ENCODE peak calls at places on chromosomes 12 and 14, in seven cellular contexts. O is osteoblast; H is neural progenitor cell; T is pancreas; C is GM12878; V is stomach; B is CD8-positive, alpha-beta T cell. E is an unnamed sample. For H3K4me1, the result is how much of the 10 kb centered on the place peaks cover.

GRCh38 chr14:39366460-39367386 is 65.5 kb downstream of the FBXO33 start:
- DNase-seq in O (no peak), H (peak), T (no peak), C (no peak), V (no peak), B (no peak), E (no peak)

GRCh38 chr12:55720894-55721444 is 776 bp downstream of the RDH5 start:
- DNase-seq in O (peak), H (peak), T (peak), C (no peak), V (peak), B (no peak), E (peak)

GRCh38 chr14:101228949-101229541 is 325.5 kb upstream of the RTL1 start:
- DNase-seq in O (peak), H (no peak), T (peak), C (no peak), V (no peak), B (no peak), E (no peak)

GRCh38 chr14:56998728-56999127 is 188.4 kb upstream of the OTX2 start:
- DNase-seq in O (no peak), H (peak), T (no peak), C (no peak), V (no peak), B (no peak), E (no peak)

GRCh38 chr12:108634225-108634795 is 616 bp upstream of the SELPLG start:
- DNase-seq in O (no peak), H (no peak), T (peak), C (no peak), V (peak), B (peak), E (no peak)

GRCh38 chr12:30826276-30826675 is 71.5 kb upstream of the CAPRIN2 start:
- DNase-seq in O (no peak), H (no peak), T (no peak), C (no peak), V (no peak), B (no peak), E (no peak)

GRCh38 chr14:92356677-92357076 is 33.7 kb downstream of the SLC24A4 start:
- DNase-seq in O (no peak), H (no peak), T (no peak), C (no peak), V (no peak), B (no peak), E (no peak)

GRCh38 chr12:69509308-69509736 is 39.1 kb downstream of the FRS2 start:
- DNase-seq in O (no peak), H (peak), T (no peak), C (no peak), V (no peak), B (no peak), E (no peak)

GRCh38 chr12:11862794-11863193 is 207.9 kb upstream of the BCL2L14 start:
- DNase-seq in O (no peak), H (no peak), T (no peak), C (no peak), V (no peak), B (no peak), E (peak)

GRCh38 chr12:108838194-108839010 is 19.0 kb downstream of the SSH1 start:
- DNase-seq in O (peak), H (no peak), T (no peak), C (peak), V (peak), B (peak), E (peak)

GRCh38 chr12:20268121-20268732 is 100.1 kb upstream of the PDE3A start:
- DNase-seq in O (no peak), H (no peak), T (no peak), C (no peak), V (no peak), B (no peak), E (no peak)

GRCh38 chr14:25406818-25407217 is 356.9 kb upstream of the STXBP6 start:
- DNase-seq in O (no peak), H (peak), T (no peak), C (no peak), V (no peak), B (no peak), E (no peak)

GRCh38 chr12:121334513-121335343 is 17.5 kb downstream of the ANAPC5 start:
- DNase-seq in O (peak), H (peak), T (no peak), C (peak), V (no peak), B (no peak), E (no peak)

GRCh38 chr12:130992979-130993538 is 39.4 kb downstream of the ADGRD1 start:
- DNase-seq in O (no peak), H (no peak), T (no peak), C (no peak), V (no peak), B (no peak), E (no peak)

GRCh38 chr12:53495903-53496751 is 3.1 kb downstream of the MAP3K12 start:
- DNase-seq in O (peak), H (peak), T (peak), C (peak), V (no peak), B (no peak), E (peak)

GRCh38 chr12:79422060-79422812 is 268.5 kb downstream of the PAWR start:
- DNase-seq in O (no peak), H (no peak), T (no peak), C (no peak), V (no peak), B (no peak), E (no peak)

GRCh38 chr12:95837240-95838038 is 21.3 kb upstream of the SNRPF start:
- DNase-seq in O (no peak), H (no peak), T (no peak), C (no peak), V (no peak), B (no peak), E (no peak)

GRCh38 chr14:71529855-71530254 is 402.4 kb upstream of the RGS6 start:
- DNase-seq in O (peak), H (no peak), T (no peak), C (no peak), V (no peak), B (no peak), E (peak)

GRCh38 chr14:96711559-96712267 is 85.5 kb upstream of the VRK1 start:
- DNase-seq in O (no peak), H (no peak), T (no peak), C (no peak), V (no peak), B (no peak), E (no peak)

GRCh38 chr14:69896972-69897371 is 17.8 kb downstream of the SMOC1 start:
- DNase-seq in O (no peak), H (no peak), T (no peak), C (no peak), V (no peak), B (no peak), E (no peak)

GRCh38 chr12:82019533-82019932 is 260.4 kb upstream of the PPFIA2 start:
- DNase-seq in O (no peak), H (peak), T (no peak), C (no peak), V (no peak), B (no peak), E (no peak)

GRCh38 chr14:61462566-61463195 is 141.3 kb downstream of the PRKCH start:
- DNase-seq in O (no peak), H (no peak), T (no peak), C (no peak), V (no peak), B (no peak), E (no peak)

GRCh38 chr14:93269341-93270068 is 62.4 kb downstream of the UBR7 start:
- DNase-seq in O (peak), H (peak), T (no peak), C (no peak), V (no peak), B (no peak), E (no peak)

GRCh38 chr14:105091335-105092123 is 26.3 kb upstream of the GPR132 start:
- DNase-seq in O (peak), H (no peak), T (peak), C (no peak), V (peak), B (no peak), E (peak)

GRCh38 chr12:115160290-115161108 is 476.5 kb upstream of the TBX3 start:
- DNase-seq in O (no peak), H (no peak), T (no peak), C (no peak), V (no peak), B (no peak), E (no peak)

GRCh38 chr12:214005-214736 is at the start of gene SLC6A12:
- DNase-seq in O (peak), H (peak), T (no peak), C (no peak), V (no peak), B (no peak), E (no peak)

GRCh38 chr14:50001146-50001998 is 108.5 kb downstream of the ARF6 start:
- DNase-seq in O (peak), H (no peak), T (peak), C (no peak), V (peak), B (peak), E (peak)
- H3K4me1 ChIP-seq in O (under half), H (under half), T (under half), C (under half), V (half or more), B (half or more), E (under half)

GRCh38 chr14:35347323-35348043 is 55.3 kb downstream of the PSMA6 start:
- DNase-seq in O (no peak), H (peak), T (peak), C (no peak), V (no peak), B (no peak), E (no peak)
- TF ChIP-seq CTCF in O (no peak), H (no peak), T (no peak), C (no peak), V (no peak), B (no peak), E (no peak)

DNA sequence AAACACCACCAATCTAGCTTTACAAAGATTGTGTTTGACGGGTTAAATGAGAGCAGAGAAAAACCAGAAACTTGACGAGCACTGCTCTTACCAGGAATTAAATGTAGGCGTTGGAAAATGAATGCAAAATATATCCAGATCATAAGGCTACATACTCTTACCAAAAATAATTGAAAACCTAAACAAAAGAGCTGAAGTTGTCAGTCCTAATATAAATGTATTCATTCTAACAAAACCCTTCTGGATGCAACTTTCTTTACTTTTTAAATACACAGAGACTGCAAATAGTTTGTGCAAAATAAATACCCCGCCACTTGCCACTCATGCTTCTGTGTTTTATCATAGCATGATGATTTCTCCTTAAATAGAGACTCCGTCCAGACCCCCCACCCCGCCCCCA is 32.7 kb downstream of the RAD9B start:
- DNase-seq in O (no peak), H (no peak), T (no peak), C (no peak), V (no peak), B (no peak), E (no peak)
- H3K4me1 ChIP-seq in O (under half), H (under half), T (under half), C (half or more), V (under half), B (under half), E (under half)

GRCh38 chr14:31749275-31749674 is 188.1 kb downstream of the NUBPL start:
- DNase-seq in O (no peak), H (no peak), T (no peak), C (no peak), V (no peak), B (no peak), E (no peak)

GRCh38 chr14:31746326-31746725 is 185.1 kb downstream of the NUBPL start:
- DNase-seq in O (no peak), H (no peak), T (no peak), C (no peak), V (no peak), B (no peak), E (no peak)

GRCh38 chr14:31740688-31741087 is 179.5 kb downstream of the NUBPL start:
- DNase-seq in O (no peak), H (no peak), T (no peak), C (no peak), V (no peak), B (no peak), E (no peak)

GRCh38 chr14:31745741-31746140 is 184.5 kb downstream of the NUBPL start:
- DNase-seq in O (no peak), H (no peak), T (no peak), C (no peak), V (no peak), B (no peak), E (no peak)
- TF ChIP-seq CTCF in O (no peak), H (no peak), T (no peak), C (no peak), V (no peak), B (no peak), E (no peak)

GRCh38 chr12:101745481-101745880 is 6.2 kb upstream of the SYCP3 start:
- DNase-seq in O (no peak), H (no peak), T (no peak), C (no peak), V (no peak), B (no peak), E (no peak)
- H3K4me1 ChIP-seq in O (under half), H (under half), T (under half), C (under half), V (under half), B (under half), E (under half)

GRCh38 chr12:116698554-116698953 is 39.3 kb downstream of the SPRING1 start:
- DNase-seq in O (no peak), H (no peak), T (no peak), C (no peak), V (no peak), B (no peak), E (no peak)

GRCh38 chr12:116698131-116698495 is 39.8 kb downstream of the SPRING1 start:
- DNase-seq in O (no peak), H (no peak), T (no peak), C (no peak), V (no peak), B (no peak), E (no peak)

GRCh38 chr12:116700066-116700465 is 37.8 kb downstream of the SPRING1 start:
- DNase-seq in O (no peak), H (no peak), T (no peak), C (no peak), V (no peak), B (no peak), E (no peak)

GRCh38 chr12:116695464-116695725 is 42.5 kb downstream of the SPRING1 start:
- DNase-seq in O (no peak), H (no peak), T (no peak), C (no peak), V (no peak), B (no peak), E (no peak)

DNA sequence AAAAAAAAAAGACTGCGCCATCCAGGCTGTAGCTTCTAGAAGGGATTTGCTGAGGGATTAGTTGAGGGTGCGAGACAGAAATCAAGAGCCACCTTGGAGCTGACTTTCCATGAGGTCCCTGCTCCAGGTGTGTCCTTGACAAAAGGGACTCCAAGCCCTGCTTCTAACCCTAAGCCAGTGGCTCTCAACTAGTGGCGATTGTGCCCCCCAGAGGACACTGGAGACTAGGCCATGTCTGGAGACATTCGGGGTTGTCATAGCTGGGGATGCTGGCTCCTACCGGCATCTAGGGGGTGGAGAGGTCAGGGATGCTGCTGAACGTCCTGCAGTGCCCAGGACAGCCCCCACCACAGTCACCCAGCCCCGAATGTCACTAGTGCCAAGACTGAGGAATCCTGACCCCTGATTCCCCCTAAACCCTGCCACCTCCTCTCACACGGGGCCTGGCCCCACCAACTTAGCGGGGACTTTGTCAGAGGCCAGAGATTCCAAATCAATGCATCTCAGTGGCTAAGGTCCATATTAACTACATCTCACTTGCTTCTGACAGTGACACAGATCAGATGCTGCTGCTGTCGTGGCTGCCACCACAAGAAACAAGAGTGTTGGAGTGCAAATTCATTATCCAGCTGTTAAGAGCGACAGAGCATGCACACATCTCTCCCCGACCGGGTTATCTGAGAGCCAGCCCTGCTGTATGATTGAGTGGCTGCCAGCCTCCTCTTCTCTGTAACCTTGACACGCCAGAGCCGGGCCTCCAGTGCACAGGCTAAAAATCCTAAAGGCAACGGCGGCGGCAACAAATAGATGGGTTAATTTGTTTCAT is 40.4 kb downstream of the SPRING1 start:
- DNase-seq in O (no peak), H (peak), T (peak), C (no peak), V (peak), B (no peak), E (no peak)
- TF ChIP-seq CTCF in O (peak), H (peak), T (no peak), C (peak), V (no peak), B (no peak), E (no peak)